ENCODE peak calls at places on chromosomes 1 and 21, in eight cellular contexts. Z, V, N, S, O, C, D and E are unnamed samples.

GRCh38 chr1:176364231-176364905 is 98.6 kb upstream of the PAPPA2 start:
- DNase-seq in C (no peak), N (no peak), Z (no peak), D (no peak), S (no peak), V (no peak), O (no peak), E (no peak)

GRCh38 chr1:54302951-54303843 is 103.0 kb downstream of the SSBP3 start:
- DNase-seq in S (no peak), V (no peak), O (no peak), D (no peak), N (no peak), Z (no peak), C (no peak), E (no peak)

GRCh38 chr1:113976609-113977278 is 2.5 kb upstream of the OLFML3 start:
- DNase-seq in N (no peak), S (no peak), D (no peak), O (no peak), V (peak; percentile 50), Z (peak; percentile 73), C (peak; percentile 74), E (no peak)

GRCh38 chr1:201216395-201217085 is 25.9 kb downstream of the IGFN1 start:
- DNase-seq in D (no peak), Z (no peak), N (no peak), V (no peak), S (no peak), O (no peak), C (no peak), E (no peak)

GRCh38 chr1:236608930-236609726 is 4.8 kb upstream of the HEATR1 start:
- DNase-seq in C (peak; percentile 81), V (peak; percentile 35), Z (peak; percentile 84), D (peak; percentile 79), S (peak; percentile 42), N (peak; percentile 38), O (peak; percentile 44), E (peak; percentile 24)

GRCh38 chr1:90501281-90501680 is 215.8 kb downstream of the BARHL2 start:
- DNase-seq in O (no peak), C (no peak), N (no peak), S (no peak), V (no peak), D (no peak), Z (no peak), E (no peak)

GRCh38 chr1:41467673-41468072 is 16.8 kb downstream of the EDN2 start:
- DNase-seq in Z (no peak), S (no peak), V (no peak), C (no peak), N (no peak), D (no peak), O (no peak), E (no peak)

GRCh38 chr1:1305300-1306069 is 2.2 kb downstream of the ACAP3 start:
- DNase-seq in S (peak; percentile 75), Z (peak; percentile 73), D (no peak), O (peak; percentile 73), V (peak; percentile 85), N (peak; percentile 73), C (peak; percentile 70), E (peak; percentile 74)

GRCh38 chr1:211738709-211739301 is 63.4 kb upstream of the NEK2 start:
- DNase-seq in O (no peak), S (no peak), V (no peak), Z (no peak), N (peak; percentile 60), C (no peak), D (no peak), E (peak; percentile 52)

GRCh38 chr1:47738560-47739182 is 258.5 kb downstream of the TRABD2B start:
- DNase-seq in S (peak; percentile 31), C (peak; percentile 70), Z (peak; percentile 74), N (peak; percentile 32), V (no peak), O (peak; percentile 39), D (peak; percentile 79), E (no peak)

GRCh38 chr1:93672069-93672468 is 9.6 kb downstream of the BCAR3 start:
- DNase-seq in O (peak; percentile 61), Z (peak; percentile 96), D (no peak), N (peak; percentile 42), C (peak; percentile 96), V (peak; percentile 81), S (peak; percentile 76), E (no peak)

GRCh38 chr1:66686406-66686805 is 65.9 kb upstream of the DYNLT5 start:
- DNase-seq in Z (no peak), O (no peak), V (no peak), S (no peak), C (no peak), D (no peak), N (no peak), E (no peak)

GRCh38 chr1:13965770-13966398 is 265.9 kb downstream of the PRDM2 start:
- DNase-seq in V (peak; percentile 24), S (peak; percentile 43), N (peak; percentile 23), C (peak; percentile 64), Z (peak; percentile 87), D (peak; percentile 74), O (peak; percentile 34), E (peak; percentile 21)

GRCh38 chr21:31566611-31567010 is 92.9 kb upstream of the SOD1 start:
- DNase-seq in Z (no peak), C (no peak), N (no peak), S (no peak), D (no peak), V (no peak), O (no peak), E (no peak)

GRCh38 chr1:76294470-76295194 is 220.1 kb downstream of the ST6GALNAC3 start:
- DNase-seq in D (no peak), N (no peak), Z (no peak), O (no peak), V (no peak), C (no peak), S (no peak), E (no peak)

GRCh38 chr1:198775606-198776005 is 136.8 kb downstream of the PTPRC start:
- DNase-seq in V (no peak), Z (peak; percentile 56), N (no peak), O (no peak), D (no peak), S (no peak), C (peak; percentile 42), E (no peak)

GRCh38 chr1:65477414-65478378 is 57.2 kb downstream of the LEPR start:
- DNase-seq in D (no peak), Z (peak; percentile 23), V (no peak), C (peak; percentile 55), N (no peak), S (no peak), O (no peak), E (no peak)

GRCh38 chr1:29647581-29647980 is 411.3 kb downstream of the PTPRU start:
- DNase-seq in C (peak; percentile 21), O (no peak), N (peak; percentile 51), D (no peak), S (no peak), Z (peak; percentile 4), V (no peak), E (no peak)

GRCh38 chr1:38326135-38326534 is 279.5 kb upstream of the POU3F1 start:
- DNase-seq in O (no peak), N (no peak), C (no peak), Z (no peak), V (no peak), D (no peak), S (no peak), E (no peak)

GRCh38 chr1:226444901-226445300 is 37.0 kb upstream of the PARP1 start:
- DNase-seq in V (no peak), D (no peak), N (no peak), C (no peak), Z (no peak), O (no peak), S (no peak), E (peak; percentile 75)

GRCh38 chr1:2080884-2081283 is 30.7 kb downstream of the PRKCZ start:
- DNase-seq in O (peak; percentile 2), S (no peak), N (no peak), Z (no peak), V (no peak), D (no peak), C (no peak), E (no peak)

GRCh38 chr1:63861055-63861691 is 87.4 kb downstream of the ROR1 start:
- DNase-seq in O (no peak), V (peak; percentile 24), C (no peak), N (no peak), Z (no peak), D (no peak), S (no peak), E (no peak)

GRCh38 chr1:2468041-2468472 is 8.0 kb upstream of the PLCH2 start:
- DNase-seq in V (no peak), C (peak; percentile 33), Z (peak; percentile 31), D (peak; percentile 76), N (no peak), S (no peak), O (peak; percentile 38), E (peak; percentile 71)

GRCh38 chr1:245702346-245702745 is 547.6 kb downstream of the KIF26B start:
- DNase-seq in S (no peak), D (no peak), C (no peak), V (no peak), Z (no peak), O (no peak), N (no peak), E (no peak)
- TF ChIP-seq CTCF in S (no peak), D (no peak), C (no peak), V (no peak), Z (no peak), O (no peak), N (no peak), E (no peak)

DNA sequence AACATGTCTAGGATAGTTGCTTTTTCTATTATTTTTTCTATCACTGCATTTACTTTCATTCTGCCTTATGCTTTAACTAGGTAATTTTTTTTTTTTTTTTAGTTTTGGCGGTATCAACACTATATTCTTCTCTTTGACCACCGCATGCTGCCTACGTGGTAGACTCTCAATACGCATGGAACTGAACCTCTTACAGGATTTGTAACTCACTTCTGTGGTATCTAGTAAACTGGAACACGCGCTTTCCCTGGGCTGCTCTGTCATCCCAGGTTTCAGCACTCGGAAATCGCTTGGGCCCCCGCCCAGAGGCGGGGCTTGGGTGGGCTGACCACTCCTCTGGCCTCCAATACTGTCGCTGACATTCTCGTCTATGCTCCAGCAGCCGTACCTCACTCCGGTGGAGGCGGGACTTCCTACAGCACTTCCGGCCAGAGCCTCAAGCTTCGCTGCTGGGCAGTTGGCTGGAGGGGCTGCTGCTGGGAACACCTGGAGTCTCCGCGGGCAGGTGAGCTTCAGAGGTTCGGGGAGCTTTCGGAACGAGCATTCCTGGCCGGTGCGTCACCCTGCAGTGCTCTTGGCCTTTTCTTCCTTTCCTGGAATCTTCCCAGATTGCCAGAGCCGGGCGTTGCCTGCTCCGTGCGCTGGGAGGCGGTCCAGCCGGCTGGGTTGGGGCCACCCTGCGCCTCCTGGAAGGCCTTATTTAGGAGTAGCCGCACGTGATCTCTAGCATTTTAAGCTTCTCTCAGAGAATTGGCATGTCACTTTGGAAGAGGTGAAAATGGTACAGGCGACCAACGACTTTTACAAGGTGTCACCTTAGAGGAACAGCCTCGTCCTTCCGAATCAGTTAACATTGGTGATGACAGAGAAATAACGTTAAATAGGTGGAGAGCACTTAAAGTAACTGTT is at the start of gene TBCE:
- DNase-seq in V (peak; percentile 97), C (peak; percentile 98), O (peak; percentile 96), N (peak; percentile 100), S (peak; percentile 97), Z (peak; percentile 97), D (peak; percentile 98), E (peak; percentile 97)
- TF ChIP-seq CTCF in V (no peak), C (no peak), O (no peak), N (no peak), S (peak; percentile 26), Z (peak; percentile 43), D (no peak), E (no peak)

GRCh38 chr1:4317207-4317606 is 337.2 kb upstream of the AJAP1 start:
- DNase-seq in C (no peak), N (no peak), S (no peak), D (no peak), Z (no peak), O (no peak), V (no peak), E (no peak)
- TF ChIP-seq CTCF in C (no peak), N (no peak), S (no peak), D (no peak), Z (no peak), O (no peak), V (no peak), E (no peak)

GRCh38 chr1:182143154-182143657 is 81.7 kb upstream of the ZNF648 start:
- DNase-seq in C (peak; percentile 86), N (peak; percentile 73), Z (peak; percentile 88), O (peak; percentile 94), S (peak; percentile 93), V (peak; percentile 96), D (peak; percentile 95), E (peak; percentile 73)
- TF ChIP-seq CTCF in C (peak; percentile 98), N (peak; percentile 93), Z (peak; percentile 87), O (peak; percentile 97), S (peak; percentile 96), V (peak; percentile 97), D (peak; percentile 95), E (peak; percentile 94)